ENCODE peak calls at places on chromosomes 1 and 21, in five cellular contexts. One of them, this sample, is unnamed.

GRCh38 chr1:178143730-178144343 is 49.9 kb downstream of the RASAL2 start:
- DNase-seq in OCI-LY7: no peak
- DNase-seq in dorsolateral prefrontal cortex: no peak
- DNase-seq in pancreas: no peak
- DNase-seq in CD8-positive, alpha-beta memory T cell: no peak
- DNase-seq in this sample: no peak

GRCh38 chr1:21896652-21897532 is 40.2 kb downstream of the HSPG2 start:
- DNase-seq in OCI-LY7: no peak
- DNase-seq in dorsolateral prefrontal cortex: no peak
- DNase-seq in pancreas: no peak
- DNase-seq in CD8-positive, alpha-beta memory T cell: no peak
- DNase-seq in this sample: peak; percentile 76

GRCh38 chr1:48082271-48082925 is 85.2 kb upstream of the TRABD2B start:
- DNase-seq in OCI-LY7: no peak
- DNase-seq in dorsolateral prefrontal cortex: no peak
- DNase-seq in pancreas: no peak
- DNase-seq in CD8-positive, alpha-beta memory T cell: no peak
- DNase-seq in this sample: no peak

GRCh38 chr1:109636201-109636952 is 16.7 kb downstream of the AMPD2 start:
- DNase-seq in OCI-LY7: no peak
- DNase-seq in dorsolateral prefrontal cortex: no peak
- DNase-seq in pancreas: no peak
- DNase-seq in CD8-positive, alpha-beta memory T cell: no peak
- DNase-seq in this sample: no peak

GRCh38 chr1:52674497-52675384 is 23.4 kb downstream of the COA7 start:
- DNase-seq in OCI-LY7: peak; percentile 29
- DNase-seq in dorsolateral prefrontal cortex: no peak
- DNase-seq in pancreas: no peak
- DNase-seq in CD8-positive, alpha-beta memory T cell: no peak
- DNase-seq in this sample: no peak

GRCh38 chr1:39098569-39099250 is 72.6 kb downstream of the NDUFS5 start:
- DNase-seq in OCI-LY7: peak; percentile 81
- DNase-seq in dorsolateral prefrontal cortex: peak; percentile 79
- DNase-seq in pancreas: peak; percentile 64
- DNase-seq in CD8-positive, alpha-beta memory T cell: peak; percentile 46
- DNase-seq in this sample: peak; percentile 59

GRCh38 chr21:37536616-37537278 is 170.2 kb downstream of the DYRK1A start:
- DNase-seq in OCI-LY7: no peak
- DNase-seq in dorsolateral prefrontal cortex: no peak
- DNase-seq in pancreas: no peak
- DNase-seq in CD8-positive, alpha-beta memory T cell: no peak
- DNase-seq in this sample: no peak

GRCh38 chr1:8343464-8344001 is 25.6 kb downstream of the SLC45A1 start:
- DNase-seq in OCI-LY7: no peak
- DNase-seq in dorsolateral prefrontal cortex: no peak
- DNase-seq in pancreas: peak; percentile 46
- DNase-seq in CD8-positive, alpha-beta memory T cell: no peak
- DNase-seq in this sample: no peak

GRCh38 chr1:230398856-230399255 is 27.3 kb downstream of the PGBD5 start:
- DNase-seq in OCI-LY7: no peak
- DNase-seq in dorsolateral prefrontal cortex: no peak
- DNase-seq in pancreas: no peak
- DNase-seq in CD8-positive, alpha-beta memory T cell: no peak
- DNase-seq in this sample: no peak

GRCh38 chr21:25489673-25490072 is 117.6 kb downstream of the MRPL39 start:
- DNase-seq in OCI-LY7: no peak
- DNase-seq in dorsolateral prefrontal cortex: no peak
- DNase-seq in pancreas: no peak
- DNase-seq in CD8-positive, alpha-beta memory T cell: no peak
- DNase-seq in this sample: no peak

GRCh38 chr21:25491267-25491666 is 116.0 kb downstream of the MRPL39 start:
- DNase-seq in OCI-LY7: no peak
- DNase-seq in dorsolateral prefrontal cortex: no peak
- DNase-seq in pancreas: no peak
- DNase-seq in CD8-positive, alpha-beta memory T cell: no peak
- DNase-seq in this sample: no peak

GRCh38 chr21:25485914-25486313 is 121.4 kb downstream of the MRPL39 start:
- DNase-seq in OCI-LY7: no peak
- DNase-seq in dorsolateral prefrontal cortex: no peak
- DNase-seq in pancreas: no peak
- DNase-seq in CD8-positive, alpha-beta memory T cell: no peak
- DNase-seq in this sample: no peak

GRCh38 chr21:25490742-25491141 is 116.5 kb downstream of the MRPL39 start:
- DNase-seq in OCI-LY7: no peak
- DNase-seq in dorsolateral prefrontal cortex: no peak
- DNase-seq in pancreas: no peak
- DNase-seq in CD8-positive, alpha-beta memory T cell: no peak
- DNase-seq in this sample: no peak

GRCh38 chr21:25487046-25487594 is 120.2 kb downstream of the MRPL39 start:
- DNase-seq in OCI-LY7: no peak
- DNase-seq in dorsolateral prefrontal cortex: no peak
- DNase-seq in pancreas: no peak
- DNase-seq in CD8-positive, alpha-beta memory T cell: no peak
- DNase-seq in this sample: no peak
- H3K4me3 ChIP-seq in OCI-LY7: no peak overlapping the region
- H3K4me3 ChIP-seq in dorsolateral prefrontal cortex: no peak overlapping the region
- H3K4me3 ChIP-seq in pancreas: no peak overlapping the region
- H3K4me3 ChIP-seq in CD8-positive, alpha-beta memory T cell: no peak overlapping the region
- H3K4me3 ChIP-seq in this sample: no peak overlapping the region

GRCh38 chr1:25994402-25994801 is 3.5 kb downstream of the PAFAH2 start:
- DNase-seq in OCI-LY7: no peak
- DNase-seq in dorsolateral prefrontal cortex: no peak
- DNase-seq in pancreas: no peak
- DNase-seq in CD8-positive, alpha-beta memory T cell: no peak
- DNase-seq in this sample: no peak
- H3K4me3 ChIP-seq in OCI-LY7: no peak overlapping the region
- H3K4me3 ChIP-seq in dorsolateral prefrontal cortex: no peak overlapping the region
- H3K4me3 ChIP-seq in pancreas: no peak overlapping the region
- H3K4me3 ChIP-seq in CD8-positive, alpha-beta memory T cell: no peak overlapping the region
- H3K4me3 ChIP-seq in this sample: no peak overlapping the region

DNA sequence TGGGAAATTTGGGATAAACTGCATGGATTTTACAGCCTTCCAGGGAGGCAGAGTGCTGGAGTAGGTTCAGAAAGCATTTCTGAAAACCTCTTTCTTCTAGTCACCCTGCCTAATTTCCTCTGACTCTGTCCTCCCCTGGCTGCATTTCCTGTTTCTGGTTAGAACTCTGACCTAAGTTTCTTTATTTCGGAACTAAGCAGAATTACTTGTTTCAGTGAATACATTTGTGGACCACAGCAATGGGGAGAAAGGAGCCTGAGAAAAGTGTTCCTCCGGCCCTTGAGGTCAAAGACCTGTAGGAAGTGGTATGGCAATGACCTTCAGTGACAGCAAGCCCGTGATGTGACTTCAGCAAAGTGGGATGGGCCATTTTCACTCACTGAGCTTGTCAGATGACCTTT is 173.4 kb upstream of the RUNX1 start:
- DNase-seq in OCI-LY7: peak; percentile 36
- DNase-seq in dorsolateral prefrontal cortex: no peak
- DNase-seq in pancreas: no peak
- DNase-seq in CD8-positive, alpha-beta memory T cell: no peak
- DNase-seq in this sample: no peak
- H3K4me3 ChIP-seq in OCI-LY7: peak overlapping the region; percentile 5
- H3K4me3 ChIP-seq in dorsolateral prefrontal cortex: no peak overlapping the region
- H3K4me3 ChIP-seq in pancreas: no peak overlapping the region
- H3K4me3 ChIP-seq in CD8-positive, alpha-beta memory T cell: peak overlapping the region; percentile 1
- H3K4me3 ChIP-seq in this sample: no peak overlapping the region

GRCh38 chr1:19643113-19643512 is 998 bp upstream of the NBL1 start:
- DNase-seq in OCI-LY7: no peak
- DNase-seq in dorsolateral prefrontal cortex: no peak
- DNase-seq in pancreas: no peak
- DNase-seq in CD8-positive, alpha-beta memory T cell: no peak
- DNase-seq in this sample: peak; percentile 91
- H3K4me3 ChIP-seq in OCI-LY7: no peak overlapping the region
- H3K4me3 ChIP-seq in dorsolateral prefrontal cortex: peak overlapping the region; percentile 48
- H3K4me3 ChIP-seq in pancreas: no peak overlapping the region
- H3K4me3 ChIP-seq in CD8-positive, alpha-beta memory T cell: peak overlapping the region; percentile 58
- H3K4me3 ChIP-seq in this sample: no peak overlapping the region

GRCh38 chr1:6419803-6420593 is at the start of gene HES2:
- DNase-seq in OCI-LY7: no peak
- DNase-seq in dorsolateral prefrontal cortex: no peak
- DNase-seq in pancreas: no peak
- DNase-seq in CD8-positive, alpha-beta memory T cell: no peak
- DNase-seq in this sample: peak; percentile 81
- H3K4me3 ChIP-seq in OCI-LY7: no peak within 1 kb of the TSS
- H3K4me3 ChIP-seq in dorsolateral prefrontal cortex: no peak within 1 kb of the TSS
- H3K4me3 ChIP-seq in pancreas: peak within 1 kb of the TSS; percentile 10
- H3K4me3 ChIP-seq in CD8-positive, alpha-beta memory T cell: no peak within 1 kb of the TSS
- H3K4me3 ChIP-seq in this sample: peak within 1 kb of the TSS; percentile 4

GRCh38 chr1:114466334-114467014 is 44.5 kb downstream of the TRIM33 start:
- DNase-seq in OCI-LY7: peak; percentile 7
- DNase-seq in dorsolateral prefrontal cortex: no peak
- DNase-seq in pancreas: no peak
- DNase-seq in CD8-positive, alpha-beta memory T cell: no peak
- DNase-seq in this sample: no peak
- H3K4me3 ChIP-seq in OCI-LY7: no peak overlapping the region
- H3K4me3 ChIP-seq in dorsolateral prefrontal cortex: no peak overlapping the region
- H3K4me3 ChIP-seq in pancreas: no peak overlapping the region
- H3K4me3 ChIP-seq in CD8-positive, alpha-beta memory T cell: no peak overlapping the region
- H3K4me3 ChIP-seq in this sample: no peak overlapping the region

DNA sequence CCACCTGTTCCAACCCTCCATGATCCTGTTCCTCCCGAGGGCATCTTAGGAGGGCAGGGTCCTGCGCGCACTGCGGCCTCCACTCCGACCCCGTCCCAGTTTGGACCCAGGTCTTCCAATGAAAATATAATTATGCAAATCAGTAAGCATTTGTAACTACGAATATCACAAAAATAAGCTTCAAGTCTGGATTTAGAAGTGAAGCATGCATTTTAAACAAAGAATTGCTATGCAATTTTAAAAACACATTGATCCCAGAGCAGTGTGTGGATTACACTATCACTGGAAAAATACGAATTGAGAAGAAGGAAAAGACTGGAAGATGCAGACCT is 673 bp downstream of the PRMT2 start:
- DNase-seq in OCI-LY7: no peak
- DNase-seq in dorsolateral prefrontal cortex: no peak
- DNase-seq in pancreas: no peak
- DNase-seq in CD8-positive, alpha-beta memory T cell: no peak
- DNase-seq in this sample: no peak
- H3K4me3 ChIP-seq in OCI-LY7: peak overlapping the region; percentile 79
- H3K4me3 ChIP-seq in dorsolateral prefrontal cortex: peak overlapping the region; percentile 78
- H3K4me3 ChIP-seq in pancreas: peak overlapping the region; percentile 85
- H3K4me3 ChIP-seq in CD8-positive, alpha-beta memory T cell: peak overlapping the region; percentile 87
- H3K4me3 ChIP-seq in this sample: peak overlapping the region; percentile 71

This sample was measured in mucosa of descending colon.